ENCODE peak calls at places on chromosomes 2 and 18, in ten cellular contexts. One of them, this sample, is unnamed.
A peak's percentile ranks its signal among the peaks of the same experiment; 100 is the strongest.

GRCh38 chr2:182361477-182361876 is 65.4 kb downstream of the PDE1A start:
- DNase-seq in choroid plexus epithelial cell: no peak
- DNase-seq in foreskin fibroblast: no peak
- DNase-seq in heart right ventricle: no peak
- DNase-seq in AG10803: no peak
- DNase-seq in bronchial epithelial cell: no peak
- DNase-seq in AG04450: no peak
- DNase-seq in cardiac muscle cell: no peak
- DNase-seq in thoracic aorta: no peak
- DNase-seq in heart left ventricle: no peak
- DNase-seq in this sample: no peak

GRCh38 chr2:69645026-69645425 is 1.5 kb upstream of the AAK1 start:
- DNase-seq in bronchial epithelial cell: no peak
- DNase-seq in thoracic aorta: no peak
- DNase-seq in heart right ventricle: no peak
- DNase-seq in choroid plexus epithelial cell: no peak
- DNase-seq in AG10803: no peak
- DNase-seq in AG04450: no peak
- DNase-seq in foreskin fibroblast: peak; percentile 20
- DNase-seq in heart left ventricle: no peak
- DNase-seq in cardiac muscle cell: no peak
- DNase-seq in this sample: no peak

GRCh38 chr2:11827547-11827946 is 81.1 kb downstream of the LPIN1 start:
- DNase-seq in choroid plexus epithelial cell: no peak
- DNase-seq in heart right ventricle: no peak
- DNase-seq in AG10803: no peak
- DNase-seq in thoracic aorta: no peak
- DNase-seq in bronchial epithelial cell: no peak
- DNase-seq in cardiac muscle cell: no peak
- DNase-seq in AG04450: no peak
- DNase-seq in foreskin fibroblast: peak; percentile 21
- DNase-seq in heart left ventricle: no peak
- DNase-seq in this sample: no peak

GRCh38 chr2:26970928-26971627 is 641 bp downstream of the MAPRE3 start:
- DNase-seq in AG04450: no peak
- DNase-seq in heart left ventricle: peak; percentile 27
- DNase-seq in AG10803: peak; percentile 40
- DNase-seq in cardiac muscle cell: peak; percentile 55
- DNase-seq in bronchial epithelial cell: peak; percentile 48
- DNase-seq in thoracic aorta: no peak
- DNase-seq in choroid plexus epithelial cell: peak; percentile 45
- DNase-seq in heart right ventricle: peak; percentile 15
- DNase-seq in foreskin fibroblast: peak; percentile 45
- DNase-seq in this sample: no peak

GRCh38 chr2:217279571-217279970 is 419.7 kb upstream of the TNP1 start:
- DNase-seq in heart right ventricle: peak; percentile 18
- DNase-seq in AG10803: peak; percentile 96
- DNase-seq in foreskin fibroblast: peak; percentile 92
- DNase-seq in thoracic aorta: no peak
- DNase-seq in cardiac muscle cell: peak; percentile 86
- DNase-seq in AG04450: peak; percentile 80
- DNase-seq in heart left ventricle: no peak
- DNase-seq in choroid plexus epithelial cell: peak; percentile 84
- DNase-seq in bronchial epithelial cell: peak; percentile 56
- DNase-seq in this sample: peak; percentile 82

GRCh38 chr2:240711296-240711695 is 19.6 kb downstream of the AQP12A start:
- DNase-seq in bronchial epithelial cell: no peak
- DNase-seq in foreskin fibroblast: no peak
- DNase-seq in thoracic aorta: no peak
- DNase-seq in heart left ventricle: no peak
- DNase-seq in AG10803: no peak
- DNase-seq in AG04450: no peak
- DNase-seq in choroid plexus epithelial cell: no peak
- DNase-seq in cardiac muscle cell: no peak
- DNase-seq in heart right ventricle: no peak
- DNase-seq in this sample: no peak

GRCh38 chr2:128134573-128134972 is 43.6 kb downstream of the UGGT1 start:
- DNase-seq in choroid plexus epithelial cell: peak; percentile 27
- DNase-seq in AG04450: no peak
- DNase-seq in heart right ventricle: no peak
- DNase-seq in cardiac muscle cell: no peak
- DNase-seq in bronchial epithelial cell: no peak
- DNase-seq in foreskin fibroblast: no peak
- DNase-seq in AG10803: no peak
- DNase-seq in heart left ventricle: no peak
- DNase-seq in thoracic aorta: no peak
- DNase-seq in this sample: no peak

GRCh38 chr2:8234757-8235374 is 447.0 kb upstream of the ID2 start:
- DNase-seq in bronchial epithelial cell: no peak
- DNase-seq in foreskin fibroblast: no peak
- DNase-seq in cardiac muscle cell: no peak
- DNase-seq in choroid plexus epithelial cell: no peak
- DNase-seq in AG10803: no peak
- DNase-seq in heart right ventricle: no peak
- DNase-seq in heart left ventricle: no peak
- DNase-seq in AG04450: no peak
- DNase-seq in thoracic aorta: no peak
- DNase-seq in this sample: no peak

GRCh38 chr2:159187095-159187494 is 99.4 kb downstream of the WDSUB1 start:
- DNase-seq in bronchial epithelial cell: no peak
- DNase-seq in heart right ventricle: no peak
- DNase-seq in choroid plexus epithelial cell: peak; percentile 33
- DNase-seq in heart left ventricle: no peak
- DNase-seq in AG10803: peak; percentile 17
- DNase-seq in foreskin fibroblast: no peak
- DNase-seq in cardiac muscle cell: peak; percentile 18
- DNase-seq in AG04450: no peak
- DNase-seq in thoracic aorta: no peak
- DNase-seq in this sample: no peak

GRCh38 chr2:120346667-120347358 is 877 bp downstream of the INHBB start:
- DNase-seq in AG04450: no peak
- DNase-seq in foreskin fibroblast: peak; percentile 75
- DNase-seq in bronchial epithelial cell: peak; percentile 10
- DNase-seq in cardiac muscle cell: peak; percentile 66
- DNase-seq in AG10803: peak; percentile 64
- DNase-seq in thoracic aorta: no peak
- DNase-seq in heart left ventricle: no peak
- DNase-seq in heart right ventricle: no peak
- DNase-seq in choroid plexus epithelial cell: peak; percentile 73
- DNase-seq in this sample: no peak

GRCh38 chr18:56556907-56557306 is 81.5 kb downstream of the TXNL1 start:
- DNase-seq in foreskin fibroblast: no peak
- DNase-seq in heart right ventricle: no peak
- DNase-seq in choroid plexus epithelial cell: no peak
- DNase-seq in AG10803: no peak
- DNase-seq in thoracic aorta: no peak
- DNase-seq in cardiac muscle cell: no peak
- DNase-seq in heart left ventricle: no peak
- DNase-seq in AG04450: no peak
- DNase-seq in bronchial epithelial cell: no peak
- DNase-seq in this sample: no peak

GRCh38 chr2:20914771-20915170 is 91.9 kb upstream of the LDAH start:
- DNase-seq in foreskin fibroblast: no peak
- DNase-seq in bronchial epithelial cell: no peak
- DNase-seq in thoracic aorta: no peak
- DNase-seq in AG04450: no peak
- DNase-seq in AG10803: no peak
- DNase-seq in choroid plexus epithelial cell: no peak
- DNase-seq in heart right ventricle: no peak
- DNase-seq in cardiac muscle cell: no peak
- DNase-seq in heart left ventricle: no peak
- DNase-seq in this sample: no peak
- TF ChIP-seq CTCF in foreskin fibroblast: no peak
- TF ChIP-seq CTCF in bronchial epithelial cell: no peak
- TF ChIP-seq CTCF in thoracic aorta: no peak
- TF ChIP-seq CTCF in AG04450: no peak
- TF ChIP-seq CTCF in AG10803: no peak
- TF ChIP-seq CTCF in choroid plexus epithelial cell: no peak
- TF ChIP-seq CTCF in heart right ventricle: no peak
- TF ChIP-seq CTCF in cardiac muscle cell: no peak
- TF ChIP-seq CTCF in heart left ventricle: no peak
- TF ChIP-seq CTCF in this sample: no peak

DNA sequence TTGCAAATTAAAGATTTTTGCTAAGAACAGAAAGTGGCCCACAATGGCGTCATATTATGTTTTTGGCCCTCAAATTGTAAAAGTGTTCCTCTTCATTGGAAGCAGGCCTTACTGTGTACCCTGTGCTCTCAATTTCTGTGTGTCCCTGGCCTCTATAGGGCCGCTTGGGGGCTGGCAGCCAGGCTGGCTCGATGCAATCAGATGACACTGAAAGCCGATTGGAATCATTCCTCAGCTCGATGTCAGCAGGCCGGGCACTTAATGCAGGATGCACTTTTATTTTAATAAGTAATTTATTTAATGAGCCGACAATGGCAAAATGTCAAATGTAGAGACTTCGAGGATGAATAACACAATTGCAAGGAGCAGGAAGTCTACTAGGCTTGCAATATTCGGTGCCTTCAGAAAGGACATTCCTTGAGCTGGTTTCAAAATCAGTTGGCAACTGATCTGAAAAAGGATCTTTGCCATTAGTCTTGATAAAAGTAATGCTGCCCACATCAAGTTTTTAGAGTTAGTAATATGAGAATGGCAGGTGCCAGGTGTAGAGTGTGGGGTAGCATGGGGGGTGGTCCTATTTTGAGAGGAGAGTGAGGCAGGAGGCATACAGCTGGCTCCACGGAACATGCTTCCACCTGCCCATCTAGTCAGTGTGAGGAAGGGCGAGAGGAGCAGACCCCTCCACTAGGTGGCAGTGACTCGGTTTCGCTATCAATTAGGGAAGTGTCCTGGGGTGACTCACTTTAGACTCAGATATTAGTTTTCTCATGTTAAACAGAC is 80.7 kb downstream of the NABP1 start:
- DNase-seq in heart left ventricle: no peak
- DNase-seq in AG04450: no peak
- DNase-seq in foreskin fibroblast: peak; percentile 65
- DNase-seq in heart right ventricle: peak; percentile 13
- DNase-seq in bronchial epithelial cell: peak; percentile 91
- DNase-seq in thoracic aorta: no peak
- DNase-seq in AG10803: peak; percentile 18
- DNase-seq in cardiac muscle cell: peak; percentile 56
- DNase-seq in choroid plexus epithelial cell: peak; percentile 72
- DNase-seq in this sample: peak; percentile 33
- H3K4me3 ChIP-seq in heart left ventricle: no peak overlapping the region
- H3K4me3 ChIP-seq in AG04450: no peak overlapping the region
- H3K4me3 ChIP-seq in foreskin fibroblast: no peak overlapping the region
- H3K4me3 ChIP-seq in heart right ventricle: no peak overlapping the region
- H3K4me3 ChIP-seq in bronchial epithelial cell: peak overlapping the region; percentile 22
- H3K4me3 ChIP-seq in thoracic aorta: no peak overlapping the region
- H3K4me3 ChIP-seq in AG10803: no peak overlapping the region
- H3K4me3 ChIP-seq in cardiac muscle cell: no peak overlapping the region
- H3K4me3 ChIP-seq in choroid plexus epithelial cell: no peak overlapping the region
- H3K4me3 ChIP-seq in this sample: no peak overlapping the region

GRCh38 chr2:233060500-233061006 is 411 bp downstream of the INPP5D start:
- DNase-seq in choroid plexus epithelial cell: no peak
- DNase-seq in heart left ventricle: no peak
- DNase-seq in AG04450: no peak
- DNase-seq in foreskin fibroblast: no peak
- DNase-seq in thoracic aorta: no peak
- DNase-seq in AG10803: no peak
- DNase-seq in bronchial epithelial cell: no peak
- DNase-seq in cardiac muscle cell: no peak
- DNase-seq in heart right ventricle: no peak
- DNase-seq in this sample: no peak

GRCh38 chr2:233061007-233061590 is 957 bp downstream of the INPP5D start:
- DNase-seq in heart right ventricle: no peak
- DNase-seq in foreskin fibroblast: no peak
- DNase-seq in thoracic aorta: no peak
- DNase-seq in bronchial epithelial cell: no peak
- DNase-seq in AG04450: no peak
- DNase-seq in AG10803: no peak
- DNase-seq in choroid plexus epithelial cell: no peak
- DNase-seq in heart left ventricle: no peak
- DNase-seq in cardiac muscle cell: no peak
- DNase-seq in this sample: no peak

GRCh38 chr2:233062946-233063268 is 2.8 kb downstream of the INPP5D start:
- DNase-seq in foreskin fibroblast: no peak
- DNase-seq in cardiac muscle cell: no peak
- DNase-seq in thoracic aorta: no peak
- DNase-seq in heart left ventricle: no peak
- DNase-seq in heart right ventricle: no peak
- DNase-seq in AG04450: no peak
- DNase-seq in AG10803: no peak
- DNase-seq in bronchial epithelial cell: no peak
- DNase-seq in choroid plexus epithelial cell: no peak
- DNase-seq in this sample: no peak

GRCh38 chr2:233062447-233062842 is 2.3 kb downstream of the INPP5D start:
- DNase-seq in cardiac muscle cell: no peak
- DNase-seq in choroid plexus epithelial cell: no peak
- DNase-seq in foreskin fibroblast: no peak
- DNase-seq in AG04450: no peak
- DNase-seq in heart left ventricle: no peak
- DNase-seq in AG10803: no peak
- DNase-seq in heart right ventricle: no peak
- DNase-seq in thoracic aorta: no peak
- DNase-seq in bronchial epithelial cell: no peak
- DNase-seq in this sample: no peak

DNA sequence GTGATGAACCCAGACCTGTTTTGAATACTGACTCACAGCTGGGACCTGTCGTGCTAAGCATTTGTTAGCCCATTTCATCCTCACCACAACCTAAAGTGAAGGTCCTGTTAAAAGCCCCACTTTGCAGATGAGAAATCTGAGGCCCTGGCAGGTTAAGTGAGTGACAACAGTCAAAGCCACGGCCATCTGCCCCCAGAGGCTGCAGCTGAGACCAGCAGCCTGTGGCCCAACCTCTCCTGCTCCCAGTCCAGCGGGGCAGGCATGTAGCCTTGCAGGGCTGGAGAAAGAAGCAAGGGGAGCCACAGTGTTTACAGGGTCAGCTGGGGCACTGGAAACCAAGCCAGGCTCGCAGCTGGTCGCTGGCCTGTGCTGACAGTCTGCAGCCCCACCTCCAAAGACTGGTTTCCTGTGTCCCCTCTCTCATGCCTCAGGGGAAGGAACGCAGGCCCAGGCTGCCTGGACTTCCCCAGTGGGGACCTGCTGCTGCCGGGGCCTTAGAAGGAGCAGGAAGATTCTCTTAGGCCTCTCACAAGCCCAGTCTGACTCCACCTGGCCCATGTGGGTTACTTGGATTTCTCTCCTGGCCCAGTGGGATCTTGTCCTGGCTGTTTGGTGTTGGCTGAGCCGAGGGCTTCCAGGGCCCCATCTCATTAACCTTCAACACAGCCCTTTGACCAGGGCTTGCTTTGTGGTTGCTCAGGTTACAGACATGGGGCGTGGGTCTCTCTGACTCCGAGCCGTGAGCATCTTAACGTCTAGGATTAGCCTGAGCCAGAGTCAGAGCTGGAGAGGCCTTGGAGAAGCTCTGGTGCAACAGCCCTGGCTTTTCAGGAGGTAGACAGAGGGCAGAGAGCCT is 1.7 kb downstream of the INPP5D start:
- DNase-seq in thoracic aorta: no peak
- DNase-seq in AG04450: no peak
- DNase-seq in cardiac muscle cell: peak; percentile 14
- DNase-seq in foreskin fibroblast: peak; percentile 28
- DNase-seq in choroid plexus epithelial cell: peak; percentile 42
- DNase-seq in bronchial epithelial cell: no peak
- DNase-seq in heart right ventricle: peak; percentile 58
- DNase-seq in AG10803: no peak
- DNase-seq in heart left ventricle: peak; percentile 63
- DNase-seq in this sample: no peak
- TF ChIP-seq CTCF in thoracic aorta: no peak
- TF ChIP-seq CTCF in AG04450: peak; percentile 26
- TF ChIP-seq CTCF in cardiac muscle cell: peak; percentile 18
- TF ChIP-seq CTCF in foreskin fibroblast: peak; percentile 13
- TF ChIP-seq CTCF in choroid plexus epithelial cell: peak; percentile 36
- TF ChIP-seq CTCF in bronchial epithelial cell: no peak
- TF ChIP-seq CTCF in heart right ventricle: no peak
- TF ChIP-seq CTCF in AG10803: no peak
- TF ChIP-seq CTCF in heart left ventricle: no peak
- TF ChIP-seq CTCF in this sample: no peak

GRCh38 chr18:54608008-54608642 is 17.1 kb downstream of the DYNAP start:
- DNase-seq in heart right ventricle: no peak
- DNase-seq in thoracic aorta: no peak
- DNase-seq in foreskin fibroblast: peak; percentile 36
- DNase-seq in heart left ventricle: no peak
- DNase-seq in AG10803: peak; percentile 11
- DNase-seq in bronchial epithelial cell: peak; percentile 93
- DNase-seq in AG04450: no peak
- DNase-seq in cardiac muscle cell: peak; percentile 55
- DNase-seq in choroid plexus epithelial cell: peak; percentile 41
- DNase-seq in this sample: peak; percentile 2
- H3K4me3 ChIP-seq in heart right ventricle: no peak overlapping the region
- H3K4me3 ChIP-seq in thoracic aorta: no peak overlapping the region
- H3K4me3 ChIP-seq in foreskin fibroblast: no peak overlapping the region
- H3K4me3 ChIP-seq in heart left ventricle: no peak overlapping the region
- H3K4me3 ChIP-seq in AG10803: peak overlapping the region; percentile 23
- H3K4me3 ChIP-seq in bronchial epithelial cell: peak overlapping the region; percentile 17
- H3K4me3 ChIP-seq in AG04450: no peak overlapping the region
- H3K4me3 ChIP-seq in cardiac muscle cell: no peak overlapping the region
- H3K4me3 ChIP-seq in choroid plexus epithelial cell: no peak overlapping the region
- H3K4me3 ChIP-seq in this sample: no peak overlapping the region

This sample was measured in HFF-Myc.